ENCODE peak calls at places on chromosomes 16 and 17, in five cellular contexts. Q, D, C, B and A are unnamed samples.
A peak's percentile ranks its signal among the peaks of the same experiment; 100 is the strongest.

GRCh38 chr17:76953066-76953465 is 84.9 kb downstream of the MGAT5B start:
- DNase-seq in Q (no peak), D (no peak), C (no peak), B (no peak), A (no peak)

GRCh38 chr16:4599037-4599436 is 15.7 kb downstream of the UBALD1 start:
- DNase-seq in Q (no peak), D (no peak), C (no peak), B (no peak), A (no peak)

GRCh38 chr17:61743766-61744165 is 119.6 kb downstream of the BRIP1 start:
- DNase-seq in Q (no peak), D (no peak), C (no peak), B (no peak), A (no peak)

GRCh38 chr17:40803617-40804082 is 3.9 kb upstream of the KRT28 start:
- DNase-seq in Q (peak; percentile 80), D (peak; percentile 96), C (peak; percentile 83), B (peak; percentile 88), A (peak; percentile 70)

GRCh38 chr16:2008009-2008526 is 1.6 kb downstream of the ZNF598 start:
- DNase-seq in Q (no peak), D (no peak), C (no peak), B (peak; percentile 71), A (no peak)

GRCh38 chr17:63364944-63365343 is 81.2 kb downstream of the CYB561 start:
- DNase-seq in Q (no peak), D (no peak), C (no peak), B (no peak), A (no peak)

GRCh38 chr17:73261952-73262675 is 434 bp upstream of the CPSF4L start:
- DNase-seq in Q (no peak), D (no peak), C (no peak), B (no peak), A (no peak)

GRCh38 chr16:30474062-30474452 is 1.5 kb downstream of the ITGAL start:
- DNase-seq in Q (no peak), D (no peak), C (no peak), B (no peak), A (no peak)

GRCh38 chr17:7586673-7587419 is 3.0 kb downstream of the SOX15 start:
- DNase-seq in Q (peak; percentile 69), D (peak; percentile 85), C (no peak), B (no peak), A (no peak)

GRCh38 chr17:81043725-81044427 is 8.9 kb downstream of the BAIAP2 start:
- DNase-seq in Q (peak; percentile 43), D (peak; percentile 50), C (no peak), B (no peak), A (peak; percentile 52)

GRCh38 chr17:164536-165235 is 16.8 kb downstream of the DOC2B start:
- DNase-seq in Q (peak; percentile 44), D (peak; percentile 61), C (peak; percentile 70), B (no peak), A (peak; percentile 49)

GRCh38 chr17:41500131-41500911 is 5.1 kb downstream of the KRT13 start:
- DNase-seq in Q (no peak), D (peak; percentile 61), C (no peak), B (no peak), A (no peak)

GRCh38 chr17:14301761-14302401 is 1.0 kb downstream of the HS3ST3B1 start:
- DNase-seq in Q (no peak), D (no peak), C (peak; percentile 55), B (peak; percentile 86), A (no peak)

GRCh38 chr17:19728114-19728495 is 11.7 kb upstream of the SLC47A2 start:
- DNase-seq in Q (no peak), D (no peak), C (peak; percentile 92), B (no peak), A (peak; percentile 88)

GRCh38 chr16:11370084-11370931 is 25.0 kb downstream of the RMI2 start:
- DNase-seq in Q (no peak), D (no peak), C (peak; percentile 82), B (no peak), A (no peak)